ENCODE peak calls at places on chromosomes 3 and 15, in seven cellular contexts. S, Q, N, D, R, G and Z are unnamed samples. For H3K4me1, the result is how much of the 10 kb centered on the place peaks cover.

GRCh38 chr15:52462806-52463360 is 65.8 kb downstream of the MYO5A start:
- DNase-seq in S (no peak), Q (no peak), N (no peak), D (no peak), R (no peak), G (no peak), Z (no peak)

GRCh38 chr3:86788371-86788770 is 202.6 kb downstream of the VGLL3 start:
- DNase-seq in S (no peak), Q (no peak), N (no peak), D (no peak), R (no peak), G (no peak), Z (no peak)

GRCh38 chr3:18355819-18356218 is 69.3 kb downstream of the SATB1 start:
- DNase-seq in S (no peak), Q (no peak), N (no peak), D (no peak), R (no peak), G (no peak), Z (no peak)

GRCh38 chr15:95624616-95625361 is 705.7 kb upstream of the NR2F2 start:
- DNase-seq in S (no peak), Q (no peak), N (no peak), D (no peak), R (no peak), G (no peak), Z (no peak)

GRCh38 chr3:39408493-39409372 is 2.2 kb downstream of the RPSA start:
- DNase-seq in S (no peak), Q (no peak), N (no peak), D (no peak), R (no peak), G (no peak), Z (no peak)

GRCh38 chr3:139559541-139559940 is 20.0 kb upstream of the RBP1 start:
- DNase-seq in S (no peak), Q (no peak), N (no peak), D (no peak), R (no peak), G (no peak), Z (no peak)

GRCh38 chr15:81229596-81229995 is 32.9 kb downstream of the IL16 start:
- DNase-seq in S (no peak), Q (peak), N (no peak), D (no peak), R (no peak), G (no peak), Z (no peak)

GRCh38 chr3:50345586-50345985 is at the start of gene ZMYND10:
- DNase-seq in S (peak), Q (peak), N (no peak), D (peak), R (peak), G (no peak), Z (peak)

GRCh38 chr3:143751643-143752178 is 96.6 kb downstream of the SLC9A9 start:
- DNase-seq in S (no peak), Q (no peak), N (no peak), D (no peak), R (no peak), G (peak), Z (no peak)

GRCh38 chr15:67296684-67297083 is 42.1 kb downstream of the IQCH start:
- DNase-seq in S (no peak), Q (no peak), N (no peak), D (no peak), R (no peak), G (no peak), Z (no peak)

GRCh38 chr3:50132421-50133282 is 22.5 kb upstream of the SEMA3F start:
- DNase-seq in S (no peak), Q (no peak), N (no peak), D (no peak), R (no peak), G (no peak), Z (no peak)

GRCh38 chr3:177521305-177521704 is 324.0 kb upstream of the TBL1XR1 start:
- DNase-seq in S (peak), Q (no peak), N (no peak), D (no peak), R (no peak), G (no peak), Z (no peak)

GRCh38 chr15:95446854-95447253 is 883.6 kb upstream of the NR2F2 start:
- DNase-seq in S (no peak), Q (no peak), N (no peak), D (no peak), R (no peak), G (peak), Z (no peak)

GRCh38 chr3:125123906-125124305 is 68.1 kb upstream of the HEG1 start:
- DNase-seq in S (no peak), Q (no peak), N (no peak), D (no peak), R (no peak), G (no peak), Z (no peak)

GRCh38 chr3:49668414-49668797 is 5.7 kb upstream of the APEH start:
- DNase-seq in S (no peak), Q (no peak), N (no peak), D (no peak), R (no peak), G (no peak), Z (peak)

GRCh38 chr15:50590288-50590687 is 43.8 kb upstream of the USP50 start:
- DNase-seq in S (no peak), Q (no peak), N (no peak), D (no peak), R (no peak), G (no peak), Z (no peak)

GRCh38 chr3:5144316-5144994 is 22.4 kb downstream of the ARL8B start:
- DNase-seq in S (no peak), Q (no peak), N (no peak), D (no peak), R (no peak), G (no peak), Z (no peak)

GRCh38 chr3:122577409-122578028 is at the start of gene PARP15:
- DNase-seq in S (no peak), Q (peak), N (no peak), D (peak), R (peak), G (no peak), Z (peak)

GRCh38 chr15:85789496-85789875 is 5.2 kb downstream of the KLHL25 start:
- DNase-seq in S (no peak), Q (no peak), N (no peak), D (no peak), R (no peak), G (no peak), Z (no peak)

GRCh38 chr3:183907176-183907575 is 22.5 kb upstream of the PARL start:
- DNase-seq in S (no peak), Q (no peak), N (no peak), D (no peak), R (no peak), G (no peak), Z (no peak)
- H3K4me1 ChIP-seq in S (under half), Q (under half), N (under half), D (under half), R (under half), G (under half), Z (under half)

GRCh38 chr15:101725073-101725472 is 800 bp upstream of the TARS3 start:
- DNase-seq in S (no peak), Q (no peak), N (no peak), D (no peak), R (no peak), G (no peak), Z (no peak)
- H3K4me3 ChIP-seq in S (peak), Q (no peak), N (no peak), D (no peak), R (no peak), G (no peak), Z (no peak)

DNA sequence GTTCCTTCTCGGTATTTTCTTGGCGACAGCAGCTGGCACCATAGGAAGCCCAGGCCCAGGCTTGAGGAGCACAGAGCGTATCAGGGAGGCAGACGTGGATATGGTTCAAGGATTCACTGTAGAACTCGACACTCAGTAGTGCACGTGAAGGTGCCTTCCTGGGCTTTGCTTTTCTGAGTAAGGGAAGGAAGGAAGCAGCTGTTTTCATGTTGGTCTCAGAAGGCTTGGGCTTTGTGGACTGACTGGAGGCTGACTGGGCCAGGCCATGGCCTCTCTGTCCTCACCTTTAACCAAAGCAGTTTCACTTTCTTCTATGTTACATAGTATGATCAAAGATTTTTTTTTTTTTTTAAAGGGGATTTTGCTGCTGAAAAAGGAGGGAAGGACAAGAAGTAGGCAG is 6.9 kb upstream of the GHRL start:
- DNase-seq in S (no peak), Q (no peak), N (no peak), D (no peak), R (no peak), G (no peak), Z (no peak)
- TF ChIP-seq POLR2A in S (no peak), Q (no peak), N (no peak), D (no peak), R (no peak), G (no peak), Z (no peak)

DNA sequence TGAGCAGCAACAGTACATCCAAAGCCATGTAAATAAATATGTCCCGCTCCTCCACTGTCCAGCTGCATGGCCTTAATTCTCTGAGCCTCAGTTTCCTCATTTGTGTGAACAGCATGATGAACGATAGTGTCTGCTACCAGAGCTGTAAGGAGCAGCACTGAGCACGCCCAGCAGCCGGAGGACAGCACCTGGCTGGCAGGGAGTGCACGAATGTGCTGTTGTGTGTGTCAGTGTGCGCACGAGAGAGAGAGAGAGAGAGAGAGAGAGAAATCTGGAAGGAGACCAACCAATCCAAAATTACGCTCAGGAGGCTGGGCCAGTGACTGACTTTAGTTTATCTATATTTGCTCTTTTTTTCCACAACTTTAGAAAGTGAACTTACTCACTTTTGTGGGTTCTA is 26.6 kb upstream of the PLXNA1 start:
- DNase-seq in S (no peak), Q (peak), N (no peak), D (peak), R (no peak), G (no peak), Z (peak)
- H3K4me1 ChIP-seq in S (under half), Q (under half), N (under half), D (under half), R (under half), G (under half), Z (under half)

GRCh38 chr3:119628816-119629445 is 31.2 kb downstream of the PLA1A start:
- DNase-seq in S (no peak), Q (no peak), N (no peak), D (no peak), R (no peak), G (peak), Z (no peak)
- H3K4me3 ChIP-seq in S (no peak), Q (no peak), N (no peak), D (no peak), R (no peak), G (peak), Z (no peak)

DNA sequence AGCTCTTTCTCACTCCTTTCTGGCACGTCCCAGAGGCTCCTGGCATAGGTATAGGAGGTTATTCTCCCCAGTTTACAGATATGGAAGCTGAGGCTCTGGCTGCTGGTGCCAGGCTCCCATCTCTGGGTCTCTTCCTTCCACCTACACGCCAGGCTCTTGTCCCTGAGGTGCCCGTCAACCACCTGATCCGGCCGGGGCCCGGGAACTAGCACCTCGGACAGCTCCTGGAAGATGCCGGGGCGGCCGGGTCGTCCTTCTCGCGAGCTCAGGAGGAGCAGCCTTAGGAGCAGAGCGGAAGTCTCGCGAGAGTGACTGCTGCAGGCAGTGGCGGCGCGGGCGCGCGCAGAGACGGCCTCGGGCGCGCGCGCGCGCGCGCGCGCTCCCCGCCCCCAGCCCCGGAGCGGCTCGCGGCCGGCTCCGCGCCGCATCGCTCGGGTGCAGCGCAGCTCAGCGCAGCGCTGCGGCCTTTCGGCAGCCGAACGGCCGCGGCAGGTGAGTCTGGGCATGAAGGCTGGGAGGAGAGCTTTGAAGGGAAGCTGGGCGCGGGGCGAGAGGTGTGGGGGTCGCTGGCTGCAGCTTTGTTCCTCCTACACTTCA is at the start of gene SCAMP5:
- DNase-seq in S (peak), Q (peak), N (no peak), D (peak), R (peak), G (peak), Z (peak)
- TF ChIP-seq POLR2A in S (no peak), Q (no peak), N (no peak), D (no peak), R (peak), G (peak), Z (peak)

DNA sequence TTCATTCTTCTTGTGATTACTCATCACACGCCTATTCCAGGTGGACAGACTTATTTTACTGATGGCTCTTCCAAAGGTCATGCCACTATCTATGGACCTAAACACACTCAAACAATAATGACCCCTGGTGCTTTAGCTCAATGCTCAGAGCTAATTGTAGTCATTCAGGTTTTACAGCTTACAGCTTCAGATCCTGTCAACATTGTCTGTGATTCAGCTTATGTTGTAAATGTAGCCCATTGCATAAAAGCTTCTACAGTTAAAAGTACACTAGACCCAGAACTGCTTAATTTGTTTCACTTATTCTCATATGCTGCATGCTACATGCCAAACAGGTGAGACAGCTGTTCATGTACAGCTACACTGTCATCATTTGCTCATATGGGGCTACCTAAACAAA is 49.2 kb downstream of the LSM3 start:
- DNase-seq in S (no peak), Q (no peak), N (no peak), D (no peak), R (no peak), G (no peak), Z (no peak)
- H3K4me1 ChIP-seq in S (under half), Q (under half), N (under half), D (under half), R (under half), G (under half), Z (under half)

GRCh38 chr15:92395557-92395956 is 1.9 kb downstream of the ST8SIA2 start:
- DNase-seq in S (no peak), Q (no peak), N (no peak), D (no peak), R (no peak), G (no peak), Z (no peak)

GRCh38 chr15:92393994-92394326 is 279 bp downstream of the ST8SIA2 start:
- DNase-seq in S (no peak), Q (no peak), N (no peak), D (no peak), R (no peak), G (no peak), Z (no peak)

GRCh38 chr15:92393287-92393993 is at the start of gene ST8SIA2:
- DNase-seq in S (no peak), Q (no peak), N (no peak), D (no peak), R (no peak), G (no peak), Z (no peak)

GRCh38 chr15:92394327-92395175 is 870 bp downstream of the ST8SIA2 start:
- DNase-seq in S (no peak), Q (no peak), N (no peak), D (no peak), R (no peak), G (no peak), Z (no peak)

DNA sequence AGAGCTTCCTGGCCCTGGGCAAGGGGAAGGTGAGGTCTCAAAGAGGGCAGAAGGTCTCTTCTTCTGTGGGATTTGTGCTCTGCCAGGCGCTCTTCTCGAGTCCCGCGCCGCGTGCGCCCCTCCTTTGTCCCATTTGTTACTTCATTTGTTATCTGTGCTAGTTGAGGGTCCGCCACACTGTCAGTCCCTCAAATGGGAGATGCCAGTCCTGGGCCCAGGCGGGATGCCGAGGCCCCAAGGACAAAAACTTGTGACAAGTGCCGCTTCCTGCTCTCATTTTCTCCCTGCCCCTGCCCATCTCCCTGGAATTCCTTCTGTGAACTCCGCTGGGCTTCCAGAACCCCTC is 1.5 kb downstream of the ST8SIA2 start:
- DNase-seq in S (no peak), Q (no peak), N (no peak), D (no peak), R (no peak), G (no peak), Z (no peak)
- H3K4me3 ChIP-seq in S (peak), Q (no peak), N (no peak), D (no peak), R (no peak), G (no peak), Z (no peak)

GRCh38 chr3:25566358-25566920 is 98.3 kb downstream of the TOP2B start:
- DNase-seq in S (no peak), Q (no peak), N (no peak), D (no peak), R (no peak), G (no peak), Z (no peak)

GRCh38 chr3:25567390-25567789 is 97.3 kb downstream of the TOP2B start:
- DNase-seq in S (no peak), Q (no peak), N (no peak), D (no peak), R (no peak), G (no peak), Z (no peak)

GRCh38 chr3:25567806-25568524 is 96.7 kb downstream of the TOP2B start:
- DNase-seq in S (no peak), Q (no peak), N (no peak), D (no peak), R (no peak), G (no peak), Z (no peak)

GRCh38 chr3:25564040-25564439 is 100.7 kb downstream of the TOP2B start:
- DNase-seq in S (no peak), Q (no peak), N (no peak), D (no peak), R (no peak), G (no peak), Z (no peak)

GRCh38 chr3:25565807-25566206 is 98.9 kb downstream of the TOP2B start:
- DNase-seq in S (no peak), Q (no peak), N (no peak), D (no peak), R (no peak), G (no peak), Z (no peak)
- TF ChIP-seq POLR2A in S (no peak), Q (no peak), N (no peak), D (no peak), R (no peak), G (no peak), Z (no peak)